ENCODE peak calls at places on chromosomes 16 and 17, in seven cellular contexts. D is T-helper 9 cell; G is tibial artery; H is NCI-H345; M is AG20443; K is WTC11; C is activated CD4-positive, CD25-positive, alpha-beta regulatory T cell treated with anti-CD3 and anti-CD28 coated beads, Interleukin-2, amount 50 U/mL, for 72 hours. N is an unnamed sample.

GRCh38 chr16:82621796-82622195 is 5.0 kb upstream of the CDH13 start:
- DNase-seq in D (no peak), G (no peak), H (no peak), M (no peak), K (no peak), C (no peak), N (no peak)

GRCh38 chr16:67248401-67249177 is at the start of gene SLC9A5:
- DNase-seq in D (peak), G (no peak), H (peak), M (peak), K (peak), C (peak), N (peak)

GRCh38 chr17:39650121-39650579 is 13.2 kb downstream of the STARD3 start:
- DNase-seq in D (no peak), G (no peak), H (no peak), M (no peak), K (no peak), C (no peak), N (no peak)

GRCh38 chr17:43211480-43212402 is at the start of gene TMEM106A:
- DNase-seq in D (peak), G (peak), H (no peak), M (peak), K (peak), C (peak), N (peak)

GRCh38 chr17:40015005-40015997 is at the start of gene CSF3:
- DNase-seq in D (no peak), G (no peak), H (peak), M (no peak), K (no peak), C (no peak), N (no peak)

GRCh38 chr17:57788710-57789109 is 43.6 kb upstream of the CCDC182 start:
- DNase-seq in D (no peak), G (no peak), H (no peak), M (no peak), K (no peak), C (no peak), N (no peak)

GRCh38 chr17:81934850-81935708 is 2.0 kb downstream of the PYCR1 start:
- DNase-seq in D (no peak), G (no peak), H (no peak), M (no peak), K (no peak), C (no peak), N (no peak)

GRCh38 chr17:7393613-7394451 is 493 bp downstream of the PLSCR3 start:
- DNase-seq in D (peak), G (no peak), H (peak), M (peak), K (peak), C (no peak), N (peak)

GRCh38 chr17:82837586-82838320 is 2.1 kb downstream of the ZNF750 start:
- DNase-seq in D (no peak), G (no peak), H (peak), M (no peak), K (no peak), C (no peak), N (no peak)

GRCh38 chr17:39700148-39700987 is 504 bp downstream of the ERBB2 start:
- DNase-seq in D (no peak), G (peak), H (no peak), M (peak), K (peak), C (no peak), N (no peak)

GRCh38 chr16:81599034-81599744 is 154.6 kb downstream of the CMIP start:
- DNase-seq in D (no peak), G (no peak), H (peak), M (no peak), K (no peak), C (no peak), N (no peak)

GRCh38 chr17:31448467-31449077 is 57.1 kb downstream of the RAB11FIP4 start:
- DNase-seq in D (no peak), G (no peak), H (no peak), M (peak), K (no peak), C (no peak), N (no peak)

GRCh38 chr16:67963325-67964321 is 4.8 kb downstream of the SLC12A4 start:
- DNase-seq in D (no peak), G (no peak), H (peak), M (no peak), K (peak), C (no peak), N (no peak)

GRCh38 chr17:42101513-42102292 is 3.4 kb upstream of the ZNF385C start:
- DNase-seq in D (peak), G (peak), H (peak), M (peak), K (peak), C (peak), N (peak)

GRCh38 chr16:76535-77272 is 1.3 kb upstream of the MPG start:
- DNase-seq in D (no peak), G (peak), H (peak), M (peak), K (no peak), C (no peak), N (no peak)

GRCh38 chr17:43372273-43372911 is 26.4 kb upstream of the ARL4D start:
- DNase-seq in D (no peak), G (peak), H (no peak), M (no peak), K (no peak), C (no peak), N (no peak)

GRCh38 chr17:50129303-50129945 is 536 bp downstream of the SAMD14 start:
- DNase-seq in D (peak), G (peak), H (peak), M (peak), K (no peak), C (no peak), N (peak)

GRCh38 chr16:3015865-3016521 is 2.0 kb downstream of the CLDN6 start:
- DNase-seq in D (no peak), G (no peak), H (no peak), M (no peak), K (no peak), C (no peak), N (no peak)

GRCh38 chr17:77374170-77374936 is 233.6 kb downstream of the SEC14L1 start:
- DNase-seq in D (peak), G (peak), H (no peak), M (peak), K (peak), C (peak), N (peak)

GRCh38 chr17:63740464-63741181 is 976 bp downstream of the STRADA start:
- DNase-seq in D (no peak), G (no peak), H (no peak), M (peak), K (no peak), C (no peak), N (no peak)

GRCh38 chr16:25258856-25259179 is 1.2 kb upstream of the ZKSCAN2 start:
- DNase-seq in D (no peak), G (no peak), H (no peak), M (no peak), K (no peak), C (no peak), N (peak)

GRCh38 chr17:30091771-30092170 is 24.8 kb upstream of the NSRP1 start:
- DNase-seq in D (no peak), G (no peak), H (no peak), M (peak), K (no peak), C (no peak), N (no peak)

GRCh38 chr16:57594531-57595031 is 33.8 kb upstream of the ADGRG1 start:
- DNase-seq in D (no peak), G (peak), H (no peak), M (no peak), K (no peak), C (no peak), N (no peak)

GRCh38 chr17:73261617-73261951 is at the start of gene CPSF4L:
- DNase-seq in D (no peak), G (no peak), H (no peak), M (no peak), K (no peak), C (no peak), N (no peak)

GRCh38 chr17:1627219-1627986 is 1.2 kb downstream of the SLC43A2 start:
- DNase-seq in D (no peak), G (no peak), H (no peak), M (peak), K (peak), C (no peak), N (no peak)

GRCh38 chr17:55710410-55710809 is 12.3 kb downstream of the TMEM100 start:
- DNase-seq in D (no peak), G (no peak), H (no peak), M (no peak), K (no peak), C (no peak), N (no peak)

GRCh38 chr16:12403746-12404658 is 399.7 kb downstream of the CPPED1 start:
- DNase-seq in D (no peak), G (no peak), H (no peak), M (no peak), K (no peak), C (no peak), N (no peak)

GRCh38 chr16:12553191-12553590 is 250.5 kb downstream of the CPPED1 start:
- DNase-seq in D (no peak), G (no peak), H (peak), M (no peak), K (no peak), C (no peak), N (no peak)

GRCh38 chr16:89334050-89334449 is 116.5 kb downstream of the ZNF778 start:
- DNase-seq in D (no peak), G (peak), H (no peak), M (no peak), K (no peak), C (no peak), N (no peak)

GRCh38 chr16:70700101-70701020 is 14.5 kb upstream of the MTSS2 start:
- DNase-seq in D (no peak), G (peak), H (peak), M (no peak), K (no peak), C (no peak), N (no peak)

GRCh38 chr17:7477392-7478275 is 1.8 kb downstream of the ZBTB4 start:
- DNase-seq in D (no peak), G (peak), H (no peak), M (peak), K (no peak), C (no peak), N (no peak)

GRCh38 chr17:71409712-71410111 is 711.1 kb upstream of the SOX9 start:
- DNase-seq in D (no peak), G (no peak), H (no peak), M (peak), K (no peak), C (no peak), N (no peak)

GRCh38 chr16:83870830-83871229 is 28.1 kb upstream of the MLYCD start:
- DNase-seq in D (no peak), G (no peak), H (no peak), M (no peak), K (no peak), C (no peak), N (no peak)

GRCh38 chr16:72256398-72257048 is 84.6 kb upstream of the PMFBP1 start:
- DNase-seq in D (no peak), G (no peak), H (no peak), M (peak), K (no peak), C (no peak), N (no peak)

GRCh38 chr17:8125947-8126305 is 2.0 kb upstream of the HES7 start:
- DNase-seq in D (no peak), G (no peak), H (peak), M (no peak), K (peak), C (peak), N (no peak)